ENCODE peak calls at places on chromosomes 1 and 21, in eight cellular contexts. S is activated naive CD4-positive, alpha-beta T cell treated with Interleukin-2 at 50 U/mL for 16 hours; I is SHP77 treated with DMSO at 0.1 percent for 48 hours; G is mesenchymal stem cell; Z is AG10803; Y is NAMALWA; B is tibial artery; T is Daoy. D is an unnamed sample.

GRCh38 chr1:167710836-167711235 is 10.9 kb upstream of the MPZL1 start:
- DNase-seq in S (no peak), I (no peak), G (no peak), Z (no peak), Y (no peak), B (no peak), T (no peak), D (no peak)

GRCh38 chr1:185595835-185596667 is 138.1 kb upstream of the HMCN1 start:
- DNase-seq in S (peak; percentile 54), I (peak; percentile 12), G (peak; percentile 54), Z (peak; percentile 37), Y (peak; percentile 81), B (no peak), T (peak; percentile 55), D (no peak)

GRCh38 chr1:97270508-97271307 is 549.1 kb downstream of the PTBP2 start:
- DNase-seq in S (no peak), I (no peak), G (peak; percentile 26), Z (peak; percentile 0), Y (no peak), B (no peak), T (peak; percentile 78), D (no peak)

GRCh38 chr1:204199579-204199978 is 3.3 kb upstream of the KISS1 start:
- DNase-seq in S (no peak), I (no peak), G (no peak), Z (no peak), Y (no peak), B (peak; percentile 20), T (no peak), D (no peak)

GRCh38 chr1:81151300-81151699 is 649.4 kb upstream of the ADGRL2 start:
- DNase-seq in S (no peak), I (peak; percentile 32), G (no peak), Z (no peak), Y (no peak), B (no peak), T (no peak), D (no peak)

GRCh38 chr1:54995835-54996234 is 2.9 kb upstream of the BSND start:
- DNase-seq in S (peak; percentile 53), I (no peak), G (no peak), Z (no peak), Y (no peak), B (no peak), T (no peak), D (no peak)

GRCh38 chr1:25773441-25774125 is 26.4 kb upstream of the SELENON start:
- DNase-seq in S (no peak), I (peak; percentile 7), G (peak; percentile 35), Z (no peak), Y (no peak), B (no peak), T (no peak), D (peak; percentile 16)

GRCh38 chr1:6287431-6287886 is 26.6 kb upstream of the GPR153 start:
- DNase-seq in S (no peak), I (no peak), G (no peak), Z (peak; percentile 33), Y (no peak), B (peak; percentile 87), T (no peak), D (no peak)

GRCh38 chr21:38944903-38945302 is 139.2 kb downstream of the ETS2 start:
- DNase-seq in S (no peak), I (no peak), G (no peak), Z (no peak), Y (no peak), B (no peak), T (no peak), D (no peak)

GRCh38 chr1:107739183-107739582 is 225.8 kb downstream of the VAV3 start:
- DNase-seq in S (no peak), I (no peak), G (no peak), Z (no peak), Y (peak; percentile 35), B (no peak), T (no peak), D (no peak)

GRCh38 chr1:179229214-179230140 is at the start of gene ABL2:
- DNase-seq in S (peak; percentile 63), I (no peak), G (peak; percentile 57), Z (peak; percentile 33), Y (peak; percentile 72), B (peak; percentile 70), T (peak; percentile 60), D (no peak)

GRCh38 chr1:203464226-203464625 is 11.4 kb upstream of the PRELP start:
- DNase-seq in S (no peak), I (no peak), G (no peak), Z (peak; percentile 40), Y (no peak), B (peak; percentile 85), T (no peak), D (no peak)

GRCh38 chr21:44089001-44089911 is 17.9 kb upstream of the PWP2 start:
- DNase-seq in S (peak; percentile 26), I (no peak), G (no peak), Z (no peak), Y (peak; percentile 78), B (peak; percentile 41), T (no peak), D (no peak)

GRCh38 chr1:200172311-200172710 is 144.8 kb downstream of the NR5A2 start:
- DNase-seq in S (no peak), I (no peak), G (peak; percentile 52), Z (peak; percentile 24), Y (no peak), B (no peak), T (peak; percentile 22), D (no peak)

GRCh38 chr1:238329671-238330070 is 438.9 kb upstream of the ZP4 start:
- DNase-seq in S (no peak), I (no peak), G (no peak), Z (no peak), Y (no peak), B (no peak), T (no peak), D (no peak)

GRCh38 chr1:218412181-218412580 is 67.0 kb downstream of the TGFB2 start:
- DNase-seq in S (no peak), I (no peak), G (no peak), Z (peak; percentile 67), Y (no peak), B (no peak), T (no peak), D (peak; percentile 28)

GRCh38 chr1:196466656-196467055 is 141.6 kb downstream of the KCNT2 start:
- DNase-seq in S (no peak), I (no peak), G (peak; percentile 75), Z (peak; percentile 78), Y (no peak), B (no peak), T (peak; percentile 62), D (no peak)

GRCh38 chr1:169892176-169892818 is 1.4 kb downstream of the SCYL3 start:
- DNase-seq in S (no peak), I (no peak), G (no peak), Z (no peak), Y (peak; percentile 28), B (no peak), T (no peak), D (no peak)

GRCh38 chr21:33682992-33683627 is 40.8 kb downstream of the ITSN1 start:
- DNase-seq in S (no peak), I (no peak), G (peak; percentile 76), Z (peak; percentile 91), Y (no peak), B (no peak), T (peak; percentile 88), D (no peak)

GRCh38 chr1:57307382-57307781 is 116.5 kb downstream of the DAB1 start:
- DNase-seq in S (peak; percentile 47), I (no peak), G (no peak), Z (no peak), Y (peak; percentile 95), B (no peak), T (peak; percentile 49), D (no peak)

GRCh38 chr21:25759573-25759972 is 24.8 kb downstream of the GABPA start:
- DNase-seq in S (no peak), I (no peak), G (peak; percentile 17), Z (no peak), Y (no peak), B (no peak), T (no peak), D (no peak)